ENCODE peak calls at places on chromosomes 6 and 20, in seven cellular contexts. One of them, this sample, is unnamed.

GRCh38 chr20:59125909-59126308 is 37.7 kb upstream of the ZNF831 start:
- DNase-seq in stimulated activated CD8-positive, alpha-beta memory T cell treated with anti-CD3 and anti-CD28 coated beads, Interleukin-4, amount 100 ng/mL, for 1 hour: no peak
- DNase-seq in effector CD4-positive, alpha-beta T cell: no peak
- DNase-seq in left kidney: peak
- DNase-seq in right cardiac atrium: no peak
- DNase-seq in astrocyte of the spinal cord: no peak
- DNase-seq in stimulated activated CD4-positive, alpha-beta T cell treated with anti-CD3 and anti-CD28 coated beads, Interleukin-15, amount 100 ng/mL, for 1 hour: no peak
- DNase-seq in this sample: no peak

GRCh38 chr20:45008521-45009049 is 42.3 kb downstream of the STK4 start:
- DNase-seq in stimulated activated CD8-positive, alpha-beta memory T cell treated with anti-CD3 and anti-CD28 coated beads, Interleukin-4, amount 100 ng/mL, for 1 hour: no peak
- DNase-seq in effector CD4-positive, alpha-beta T cell: no peak
- DNase-seq in left kidney: no peak
- DNase-seq in right cardiac atrium: no peak
- DNase-seq in astrocyte of the spinal cord: no peak
- DNase-seq in stimulated activated CD4-positive, alpha-beta T cell treated with anti-CD3 and anti-CD28 coated beads, Interleukin-15, amount 100 ng/mL, for 1 hour: no peak
- DNase-seq in this sample: no peak

GRCh38 chr6:80527552-80528052 is 421.1 kb downstream of the BCKDHB start:
- DNase-seq in stimulated activated CD8-positive, alpha-beta memory T cell treated with anti-CD3 and anti-CD28 coated beads, Interleukin-4, amount 100 ng/mL, for 1 hour: no peak
- DNase-seq in effector CD4-positive, alpha-beta T cell: no peak
- DNase-seq in left kidney: no peak
- DNase-seq in right cardiac atrium: no peak
- DNase-seq in astrocyte of the spinal cord: no peak
- DNase-seq in stimulated activated CD4-positive, alpha-beta T cell treated with anti-CD3 and anti-CD28 coated beads, Interleukin-15, amount 100 ng/mL, for 1 hour: no peak
- DNase-seq in this sample: no peak

GRCh38 chr6:40896696-40897095 is 142.3 kb downstream of the UNC5CL start:
- DNase-seq in stimulated activated CD8-positive, alpha-beta memory T cell treated with anti-CD3 and anti-CD28 coated beads, Interleukin-4, amount 100 ng/mL, for 1 hour: no peak
- DNase-seq in effector CD4-positive, alpha-beta T cell: no peak
- DNase-seq in left kidney: no peak
- DNase-seq in right cardiac atrium: no peak
- DNase-seq in astrocyte of the spinal cord: no peak
- DNase-seq in stimulated activated CD4-positive, alpha-beta T cell treated with anti-CD3 and anti-CD28 coated beads, Interleukin-15, amount 100 ng/mL, for 1 hour: no peak
- DNase-seq in this sample: no peak

GRCh38 chr6:155245871-155246270 is 17.9 kb upstream of the CLDN20 start:
- DNase-seq in stimulated activated CD8-positive, alpha-beta memory T cell treated with anti-CD3 and anti-CD28 coated beads, Interleukin-4, amount 100 ng/mL, for 1 hour: no peak
- DNase-seq in effector CD4-positive, alpha-beta T cell: no peak
- DNase-seq in left kidney: no peak
- DNase-seq in right cardiac atrium: no peak
- DNase-seq in astrocyte of the spinal cord: no peak
- DNase-seq in stimulated activated CD4-positive, alpha-beta T cell treated with anti-CD3 and anti-CD28 coated beads, Interleukin-15, amount 100 ng/mL, for 1 hour: no peak
- DNase-seq in this sample: no peak

GRCh38 chr6:36660771-36661471 is 17.6 kb upstream of the CDKN1A start:
- DNase-seq in stimulated activated CD8-positive, alpha-beta memory T cell treated with anti-CD3 and anti-CD28 coated beads, Interleukin-4, amount 100 ng/mL, for 1 hour: no peak
- DNase-seq in effector CD4-positive, alpha-beta T cell: no peak
- DNase-seq in left kidney: peak
- DNase-seq in right cardiac atrium: peak
- DNase-seq in astrocyte of the spinal cord: no peak
- DNase-seq in stimulated activated CD4-positive, alpha-beta T cell treated with anti-CD3 and anti-CD28 coated beads, Interleukin-15, amount 100 ng/mL, for 1 hour: no peak
- DNase-seq in this sample: no peak

GRCh38 chr6:41092421-41093140 is 19.8 kb downstream of the NFYA start:
- DNase-seq in stimulated activated CD8-positive, alpha-beta memory T cell treated with anti-CD3 and anti-CD28 coated beads, Interleukin-4, amount 100 ng/mL, for 1 hour: no peak
- DNase-seq in effector CD4-positive, alpha-beta T cell: no peak
- DNase-seq in left kidney: peak
- DNase-seq in right cardiac atrium: no peak
- DNase-seq in astrocyte of the spinal cord: peak
- DNase-seq in stimulated activated CD4-positive, alpha-beta T cell treated with anti-CD3 and anti-CD28 coated beads, Interleukin-15, amount 100 ng/mL, for 1 hour: no peak
- DNase-seq in this sample: no peak

GRCh38 chr6:10613077-10613476 is 81.3 kb downstream of the C6orf52 start:
- DNase-seq in stimulated activated CD8-positive, alpha-beta memory T cell treated with anti-CD3 and anti-CD28 coated beads, Interleukin-4, amount 100 ng/mL, for 1 hour: no peak
- DNase-seq in effector CD4-positive, alpha-beta T cell: no peak
- DNase-seq in left kidney: peak
- DNase-seq in right cardiac atrium: no peak
- DNase-seq in astrocyte of the spinal cord: peak
- DNase-seq in stimulated activated CD4-positive, alpha-beta T cell treated with anti-CD3 and anti-CD28 coated beads, Interleukin-15, amount 100 ng/mL, for 1 hour: no peak
- DNase-seq in this sample: no peak

GRCh38 chr20:33401042-33401921 is at the start of gene CDK5RAP1:
- DNase-seq in stimulated activated CD8-positive, alpha-beta memory T cell treated with anti-CD3 and anti-CD28 coated beads, Interleukin-4, amount 100 ng/mL, for 1 hour: peak
- DNase-seq in effector CD4-positive, alpha-beta T cell: peak
- DNase-seq in left kidney: peak
- DNase-seq in right cardiac atrium: peak
- DNase-seq in astrocyte of the spinal cord: peak
- DNase-seq in stimulated activated CD4-positive, alpha-beta T cell treated with anti-CD3 and anti-CD28 coated beads, Interleukin-15, amount 100 ng/mL, for 1 hour: peak
- DNase-seq in this sample: peak

GRCh38 chr6:3228791-3229565 is 1.5 kb upstream of the TUBB2B start:
- DNase-seq in stimulated activated CD8-positive, alpha-beta memory T cell treated with anti-CD3 and anti-CD28 coated beads, Interleukin-4, amount 100 ng/mL, for 1 hour: no peak
- DNase-seq in effector CD4-positive, alpha-beta T cell: peak
- DNase-seq in left kidney: peak
- DNase-seq in right cardiac atrium: no peak
- DNase-seq in astrocyte of the spinal cord: no peak
- DNase-seq in stimulated activated CD4-positive, alpha-beta T cell treated with anti-CD3 and anti-CD28 coated beads, Interleukin-15, amount 100 ng/mL, for 1 hour: no peak
- DNase-seq in this sample: peak

GRCh38 chr6:85810558-85810957 is 167.9 kb upstream of the SYNCRIP start:
- DNase-seq in stimulated activated CD8-positive, alpha-beta memory T cell treated with anti-CD3 and anti-CD28 coated beads, Interleukin-4, amount 100 ng/mL, for 1 hour: no peak
- DNase-seq in effector CD4-positive, alpha-beta T cell: no peak
- DNase-seq in left kidney: no peak
- DNase-seq in right cardiac atrium: no peak
- DNase-seq in astrocyte of the spinal cord: no peak
- DNase-seq in stimulated activated CD4-positive, alpha-beta T cell treated with anti-CD3 and anti-CD28 coated beads, Interleukin-15, amount 100 ng/mL, for 1 hour: no peak
- DNase-seq in this sample: no peak

GRCh38 chr6:96742702-96743101 is 94.6 kb downstream of the GPR63 start:
- DNase-seq in stimulated activated CD8-positive, alpha-beta memory T cell treated with anti-CD3 and anti-CD28 coated beads, Interleukin-4, amount 100 ng/mL, for 1 hour: no peak
- DNase-seq in effector CD4-positive, alpha-beta T cell: no peak
- DNase-seq in left kidney: no peak
- DNase-seq in right cardiac atrium: no peak
- DNase-seq in astrocyte of the spinal cord: no peak
- DNase-seq in stimulated activated CD4-positive, alpha-beta T cell treated with anti-CD3 and anti-CD28 coated beads, Interleukin-15, amount 100 ng/mL, for 1 hour: no peak
- DNase-seq in this sample: no peak

GRCh38 chr6:15073344-15073789 is 172.5 kb upstream of the JARID2 start:
- DNase-seq in stimulated activated CD8-positive, alpha-beta memory T cell treated with anti-CD3 and anti-CD28 coated beads, Interleukin-4, amount 100 ng/mL, for 1 hour: no peak
- DNase-seq in effector CD4-positive, alpha-beta T cell: no peak
- DNase-seq in left kidney: no peak
- DNase-seq in right cardiac atrium: no peak
- DNase-seq in astrocyte of the spinal cord: no peak
- DNase-seq in stimulated activated CD4-positive, alpha-beta T cell treated with anti-CD3 and anti-CD28 coated beads, Interleukin-15, amount 100 ng/mL, for 1 hour: no peak
- DNase-seq in this sample: no peak

GRCh38 chr6:99802396-99803031 is 191.5 kb downstream of the MCHR2 start:
- DNase-seq in stimulated activated CD8-positive, alpha-beta memory T cell treated with anti-CD3 and anti-CD28 coated beads, Interleukin-4, amount 100 ng/mL, for 1 hour: no peak
- DNase-seq in effector CD4-positive, alpha-beta T cell: no peak
- DNase-seq in left kidney: peak
- DNase-seq in right cardiac atrium: no peak
- DNase-seq in astrocyte of the spinal cord: peak
- DNase-seq in stimulated activated CD4-positive, alpha-beta T cell treated with anti-CD3 and anti-CD28 coated beads, Interleukin-15, amount 100 ng/mL, for 1 hour: no peak
- DNase-seq in this sample: no peak

GRCh38 chr6:73451166-73452106 is 661 bp downstream of the CGAS start:
- DNase-seq in stimulated activated CD8-positive, alpha-beta memory T cell treated with anti-CD3 and anti-CD28 coated beads, Interleukin-4, amount 100 ng/mL, for 1 hour: peak
- DNase-seq in effector CD4-positive, alpha-beta T cell: peak
- DNase-seq in left kidney: peak
- DNase-seq in right cardiac atrium: peak
- DNase-seq in astrocyte of the spinal cord: peak
- DNase-seq in stimulated activated CD4-positive, alpha-beta T cell treated with anti-CD3 and anti-CD28 coated beads, Interleukin-15, amount 100 ng/mL, for 1 hour: peak
- DNase-seq in this sample: peak

GRCh38 chr6:157954150-157955117 is 27.2 kb upstream of the SYNJ2 start:
- DNase-seq in stimulated activated CD8-positive, alpha-beta memory T cell treated with anti-CD3 and anti-CD28 coated beads, Interleukin-4, amount 100 ng/mL, for 1 hour: no peak
- DNase-seq in effector CD4-positive, alpha-beta T cell: no peak
- DNase-seq in left kidney: peak
- DNase-seq in right cardiac atrium: no peak
- DNase-seq in astrocyte of the spinal cord: no peak
- DNase-seq in stimulated activated CD4-positive, alpha-beta T cell treated with anti-CD3 and anti-CD28 coated beads, Interleukin-15, amount 100 ng/mL, for 1 hour: no peak
- DNase-seq in this sample: no peak

GRCh38 chr6:162849269-162849668 is 121.5 kb downstream of the PACRG start:
- DNase-seq in stimulated activated CD8-positive, alpha-beta memory T cell treated with anti-CD3 and anti-CD28 coated beads, Interleukin-4, amount 100 ng/mL, for 1 hour: no peak
- DNase-seq in effector CD4-positive, alpha-beta T cell: no peak
- DNase-seq in left kidney: no peak
- DNase-seq in right cardiac atrium: no peak
- DNase-seq in astrocyte of the spinal cord: no peak
- DNase-seq in stimulated activated CD4-positive, alpha-beta T cell treated with anti-CD3 and anti-CD28 coated beads, Interleukin-15, amount 100 ng/mL, for 1 hour: no peak
- DNase-seq in this sample: no peak

GRCh38 chr6:110509617-110510231 is 33.3 kb upstream of the SLC22A16 start:
- DNase-seq in stimulated activated CD8-positive, alpha-beta memory T cell treated with anti-CD3 and anti-CD28 coated beads, Interleukin-4, amount 100 ng/mL, for 1 hour: no peak
- DNase-seq in effector CD4-positive, alpha-beta T cell: no peak
- DNase-seq in left kidney: no peak
- DNase-seq in right cardiac atrium: no peak
- DNase-seq in astrocyte of the spinal cord: peak
- DNase-seq in stimulated activated CD4-positive, alpha-beta T cell treated with anti-CD3 and anti-CD28 coated beads, Interleukin-15, amount 100 ng/mL, for 1 hour: no peak
- DNase-seq in this sample: no peak

GRCh38 chr6:129597023-129597713 is 112.8 kb downstream of the ARHGAP18 start:
- DNase-seq in stimulated activated CD8-positive, alpha-beta memory T cell treated with anti-CD3 and anti-CD28 coated beads, Interleukin-4, amount 100 ng/mL, for 1 hour: no peak
- DNase-seq in effector CD4-positive, alpha-beta T cell: no peak
- DNase-seq in left kidney: no peak
- DNase-seq in right cardiac atrium: no peak
- DNase-seq in astrocyte of the spinal cord: no peak
- DNase-seq in stimulated activated CD4-positive, alpha-beta T cell treated with anti-CD3 and anti-CD28 coated beads, Interleukin-15, amount 100 ng/mL, for 1 hour: no peak
- DNase-seq in this sample: no peak

GRCh38 chr20:57831992-57832585 is 122.3 kb upstream of the PMEPA1 start:
- DNase-seq in stimulated activated CD8-positive, alpha-beta memory T cell treated with anti-CD3 and anti-CD28 coated beads, Interleukin-4, amount 100 ng/mL, for 1 hour: no peak
- DNase-seq in effector CD4-positive, alpha-beta T cell: no peak
- DNase-seq in left kidney: no peak
- DNase-seq in right cardiac atrium: no peak
- DNase-seq in astrocyte of the spinal cord: no peak
- DNase-seq in stimulated activated CD4-positive, alpha-beta T cell treated with anti-CD3 and anti-CD28 coated beads, Interleukin-15, amount 100 ng/mL, for 1 hour: no peak
- DNase-seq in this sample: no peak

GRCh38 chr20:62362991-62363919 is 3.9 kb downstream of the LAMA5 start:
- DNase-seq in stimulated activated CD8-positive, alpha-beta memory T cell treated with anti-CD3 and anti-CD28 coated beads, Interleukin-4, amount 100 ng/mL, for 1 hour: no peak
- DNase-seq in effector CD4-positive, alpha-beta T cell: no peak
- DNase-seq in left kidney: peak
- DNase-seq in right cardiac atrium: peak
- DNase-seq in astrocyte of the spinal cord: no peak
- DNase-seq in stimulated activated CD4-positive, alpha-beta T cell treated with anti-CD3 and anti-CD28 coated beads, Interleukin-15, amount 100 ng/mL, for 1 hour: no peak
- DNase-seq in this sample: no peak

GRCh38 chr20:47204008-47204745 is 152.3 kb downstream of the ZMYND8 start:
- DNase-seq in stimulated activated CD8-positive, alpha-beta memory T cell treated with anti-CD3 and anti-CD28 coated beads, Interleukin-4, amount 100 ng/mL, for 1 hour: no peak
- DNase-seq in effector CD4-positive, alpha-beta T cell: no peak
- DNase-seq in left kidney: no peak
- DNase-seq in right cardiac atrium: no peak
- DNase-seq in astrocyte of the spinal cord: peak
- DNase-seq in stimulated activated CD4-positive, alpha-beta T cell treated with anti-CD3 and anti-CD28 coated beads, Interleukin-15, amount 100 ng/mL, for 1 hour: no peak
- DNase-seq in this sample: no peak

GRCh38 chr20:18676366-18676765 is 88.5 kb downstream of the DTD1 start:
- DNase-seq in stimulated activated CD8-positive, alpha-beta memory T cell treated with anti-CD3 and anti-CD28 coated beads, Interleukin-4, amount 100 ng/mL, for 1 hour: no peak
- DNase-seq in effector CD4-positive, alpha-beta T cell: no peak
- DNase-seq in left kidney: peak
- DNase-seq in right cardiac atrium: no peak
- DNase-seq in astrocyte of the spinal cord: no peak
- DNase-seq in stimulated activated CD4-positive, alpha-beta T cell treated with anti-CD3 and anti-CD28 coated beads, Interleukin-15, amount 100 ng/mL, for 1 hour: no peak
- DNase-seq in this sample: no peak